ENCODE peak calls at places on chromosomes 4 and X, in seven cellular contexts. W, Y, D, F, X, S and P are unnamed samples.

GRCh38 chrX:48996969-48997368 is 5.1 kb downstream of the GRIPAP1 start:
- DNase-seq in W (no peak), Y (no peak), D (no peak), F (no peak), X (no peak), S (no peak), P (no peak)

GRCh38 chrX:19870206-19870605 is 17.2 kb downstream of the SH3KBP1 start:
- DNase-seq in W (no peak), Y (no peak), D (no peak), F (no peak), X (no peak), S (no peak), P (no peak)

GRCh38 chrX:1139101-1139500 is 73.3 kb downstream of the CRLF2 start:
- DNase-seq in W (no peak), Y (no peak), D (no peak), F (no peak), X (no peak), S (no peak), P (no peak)

GRCh38 chrX:76433219-76433618 is 5.7 kb downstream of the MAGEE1 start:
- DNase-seq in W (no peak), Y (no peak), D (no peak), F (peak), X (no peak), S (no peak), P (no peak)

GRCh38 chr4:88533937-88534750 is 10.6 kb upstream of the PYURF start:
- DNase-seq in W (no peak), Y (no peak), D (peak), F (peak), X (no peak), S (no peak), P (peak)

GRCh38 chr4:158856852-158857251 is 88.0 kb downstream of the FNIP2 start:
- DNase-seq in W (peak), Y (no peak), D (peak), F (peak), X (no peak), S (no peak), P (peak)

GRCh38 chr4:71277353-71277752 is 61.5 kb upstream of the SLC4A4 start:
- DNase-seq in W (no peak), Y (no peak), D (no peak), F (no peak), X (no peak), S (no peak), P (no peak)

GRCh38 chr4:67684839-67685531 is 16.0 kb downstream of the UBA6 start:
- DNase-seq in W (no peak), Y (no peak), D (peak), F (peak), X (no peak), S (no peak), P (peak)

GRCh38 chr4:6751611-6752485 is 30.7 kb upstream of the KIAA0232 start:
- DNase-seq in W (no peak), Y (no peak), D (no peak), F (no peak), X (no peak), S (no peak), P (no peak)

GRCh38 chr4:153204247-153205027 is at the start of gene TRIM2:
- DNase-seq in W (no peak), Y (peak), D (peak), F (peak), X (peak), S (no peak), P (no peak)

GRCh38 chrX:139207655-139208054 is 322.9 kb upstream of the F9 start:
- DNase-seq in W (no peak), Y (no peak), D (no peak), F (no peak), X (no peak), S (no peak), P (no peak)

GRCh38 chr4:79576480-79576803 is 168.4 kb upstream of the GK2 start:
- DNase-seq in W (no peak), Y (no peak), D (peak), F (peak), X (no peak), S (no peak), P (no peak)

GRCh38 chr4:119315036-119315435 is 6.9 kb downstream of the FABP2 start:
- DNase-seq in W (no peak), Y (no peak), D (peak), F (no peak), X (no peak), S (no peak), P (no peak)